ENCODE peak calls at places on chromosomes 16 and 17, in ten cellular contexts. B is HT1080; S is G401; K is H9; P is AML-193; H is GM12864; R is H1; J is ACHN; F is activated CD8-positive, alpha-beta memory T cell treated with anti-CD3 and anti-CD28 coated beads for 4 hours; M is GM23338. L is an unnamed sample.
A peak's percentile ranks its signal among the peaks of the same experiment; 100 is the strongest.

GRCh38 chr16:17346774-17347569 is 123.8 kb downstream of the XYLT1 start:
- DNase-seq in H (no peak), S (no peak), P (no peak), J (no peak), F (no peak), K (no peak), R (no peak), M (no peak), B (no peak), L (no peak)

GRCh38 chr16:86073763-86074493 is 175.0 kb downstream of the IRF8 start:
- DNase-seq in B (no peak), M (no peak), J (no peak), P (no peak), H (no peak), R (no peak), S (no peak), F (no peak), K (no peak), L (no peak)

GRCh38 chr17:83089322-83090156 is 10.1 kb downstream of the METRNL start:
- DNase-seq in B (no peak), H (no peak), R (no peak), M (no peak), K (no peak), S (no peak), J (no peak), F (no peak), P (no peak), L (no peak)

GRCh38 chr16:19330801-19331484 is 45.4 kb downstream of the CLEC19A start:
- DNase-seq in H (no peak), P (no peak), S (peak; percentile 34), F (no peak), R (no peak), K (peak; percentile 38), M (peak; percentile 21), B (peak; percentile 73), J (no peak), L (no peak)

GRCh38 chr17:6162216-6162615 is 92.0 kb downstream of the WSCD1 start:
- DNase-seq in J (no peak), R (peak; percentile 59), K (peak; percentile 78), S (no peak), B (no peak), P (no peak), M (peak; percentile 59), H (no peak), F (no peak), L (peak; percentile 70)

GRCh38 chr17:82981141-82981540 is 98.3 kb upstream of the METRNL start:
- DNase-seq in P (no peak), M (no peak), S (no peak), H (no peak), F (no peak), J (no peak), K (no peak), R (no peak), B (no peak), L (peak; percentile 20)

GRCh38 chr16:74709477-74709877 is 8.8 kb upstream of the MLKL start:
- DNase-seq in M (peak; percentile 88), R (peak; percentile 91), K (peak; percentile 84), S (peak; percentile 86), P (peak; percentile 90), B (peak; percentile 65), J (peak; percentile 81), H (no peak), F (peak; percentile 58), L (peak; percentile 85)

GRCh38 chr17:78013683-78014467 is 55.4 kb downstream of the TNRC6C start:
- DNase-seq in J (peak; percentile 64), S (peak; percentile 93), K (peak; percentile 56), F (peak; percentile 31), R (peak; percentile 57), B (peak; percentile 49), H (peak; percentile 37), P (peak; percentile 74), M (peak; percentile 83), L (peak; percentile 61)

GRCh38 chr17:7445011-7445927 is at the start of gene CHRNB1:
- DNase-seq in M (peak; percentile 96), S (no peak), K (peak; percentile 99), B (no peak), H (no peak), P (no peak), R (peak; percentile 94), J (peak; percentile 93), F (no peak), L (peak; percentile 91)

GRCh38 chr16:56423584-56424403 is 1.6 kb downstream of the AMFR start:
- DNase-seq in M (no peak), F (no peak), J (peak; percentile 13), R (no peak), H (peak; percentile 26), S (peak; percentile 32), B (no peak), K (no peak), P (peak; percentile 28), L (no peak)

GRCh38 chr16:2783581-2784375 is 3.6 kb downstream of the PRSS33 start:
- DNase-seq in H (no peak), S (no peak), F (no peak), B (no peak), K (no peak), R (no peak), J (no peak), P (no peak), M (no peak), L (no peak)

GRCh38 chr17:20266806-20267458 is 200.4 kb downstream of the LGALS9B start:
- DNase-seq in M (no peak), J (peak; percentile 28), S (no peak), K (no peak), F (no peak), R (no peak), B (peak; percentile 71), H (no peak), P (no peak), L (no peak)

GRCh38 chr17:30344283-30345088 is 10.6 kb upstream of the TMIGD1 start:
- DNase-seq in R (no peak), M (no peak), P (peak; percentile 100), S (no peak), J (no peak), F (no peak), K (no peak), H (no peak), B (no peak), L (no peak)

GRCh38 chr17:78791840-78792709 is 10.0 kb upstream of the CYTH1 start:
- DNase-seq in H (no peak), R (no peak), K (no peak), J (no peak), F (no peak), B (no peak), P (no peak), S (no peak), M (no peak), L (no peak)

GRCh38 chr17:81026266-81027036 is 8.5 kb upstream of the BAIAP2 start:
- DNase-seq in M (no peak), S (no peak), F (no peak), H (no peak), R (no peak), K (no peak), B (no peak), J (no peak), P (no peak), L (no peak)

L was measured in iPS-NIHi11.